ENCODE peak calls at places on chromosome 6, in five cellular contexts. O is H9, V is IMR-90, C is mesenchymal stem cell, E is H1. P is an unnamed sample.

GRCh38 chr6:158737710-158738615 is 81.2 kb downstream of the EZR start:
- DNase-seq in O (no peak), V (peak; percentile 65), C (no peak), E (no peak), P (no peak)

GRCh38 chr6:19578489-19578888 is 258.7 kb upstream of the ID4 start:
- DNase-seq in O (no peak), V (no peak), C (no peak), E (no peak), P (no peak)

GRCh38 chr6:87093651-87094050 is 1.3 kb downstream of the CGA start:
- DNase-seq in O (no peak), V (peak; percentile 61), C (peak; percentile 11), E (no peak), P (no peak)

GRCh38 chr6:154956771-154957522 is 38.2 kb upstream of the TIAM2 start:
- DNase-seq in O (no peak), V (no peak), C (no peak), E (no peak), P (no peak)

GRCh38 chr6:30091577-30092381 is 16.2 kb upstream of the RNF39 start:
- DNase-seq in O (peak; percentile 72), V (peak; percentile 59), C (peak; percentile 69), E (no peak), P (peak; percentile 78)

GRCh38 chr6:28355743-28356665 is 6.3 kb downstream of the ZKSCAN3 start:
- DNase-seq in O (peak; percentile 84), V (peak; percentile 91), C (peak; percentile 93), E (peak; percentile 76), P (peak; percentile 72)

GRCh38 chr6:87905101-87905517 is 142.5 kb upstream of the SPACA1 start:
- DNase-seq in O (no peak), V (no peak), C (no peak), E (no peak), P (no peak)

GRCh38 chr6:128208851-128209580 is 308.2 kb upstream of the THEMIS start:
- DNase-seq in O (no peak), V (peak; percentile 70), C (peak; percentile 34), E (no peak), P (no peak)

GRCh38 chr6:110590821-110591351 is 114.5 kb upstream of the SLC22A16 start:
- DNase-seq in O (no peak), V (peak; percentile 71), C (no peak), E (no peak), P (no peak)

GRCh38 chr6:47083586-47084047 is 41.5 kb upstream of the ADGRF1 start:
- DNase-seq in O (no peak), V (peak; percentile 36), C (peak; percentile 97), E (no peak), P (no peak)

GRCh38 chr6:165219629-165220028 is 89.8 kb downstream of the C6orf118 start:
- DNase-seq in O (no peak), V (no peak), C (no peak), E (no peak), P (no peak)

GRCh38 chr6:39791311-39791710 is 865 bp upstream of the DAAM2 start:
- DNase-seq in O (no peak), V (no peak), C (peak; percentile 59), E (no peak), P (no peak)

GRCh38 chr6:128531696-128532095 is 11.3 kb upstream of the PTPRK start:
- DNase-seq in O (no peak), V (no peak), C (no peak), E (no peak), P (no peak)

GRCh38 chr6:97757575-97757974 is 474.6 kb upstream of the MMS22L start:
- DNase-seq in O (no peak), V (no peak), C (no peak), E (no peak), P (peak; percentile 66)

GRCh38 chr6:51494342-51494741 is 593.1 kb downstream of the PKHD1 start:
- DNase-seq in O (no peak), V (no peak), C (no peak), E (no peak), P (no peak)

GRCh38 chr6:125114248-125114858 is 39.2 kb upstream of the TPD52L1 start:
- DNase-seq in O (no peak), V (peak; percentile 61), C (peak; percentile 66), E (no peak), P (peak; percentile 55)

GRCh38 chr6:35082046-35082732 is 59.0 kb downstream of the TCP11 start:
- DNase-seq in O (no peak), V (no peak), C (no peak), E (no peak), P (no peak)

GRCh38 chr6:1636971-1637871 is 27.5 kb downstream of the FOXC1 start:
- DNase-seq in O (no peak), V (peak; percentile 60), C (no peak), E (no peak), P (peak; percentile 51)

GRCh38 chr6:35013701-35014100 is 124.6 kb downstream of the ANKS1A start:
- DNase-seq in O (no peak), V (no peak), C (no peak), E (no peak), P (no peak)

GRCh38 chr6:157905590-157906337 is 75.9 kb upstream of the SYNJ2 start:
- DNase-seq in O (no peak), V (no peak), C (no peak), E (peak; percentile 54), P (no peak)

GRCh38 chr6:15389759-15390723 is 144.2 kb downstream of the JARID2 start:
- DNase-seq in O (no peak), V (peak; percentile 66), C (peak; percentile 77), E (no peak), P (peak; percentile 35)

GRCh38 chr6:3457710-3458605 is 1.1 kb upstream of the SLC22A23 start:
- DNase-seq in O (peak; percentile 55), V (no peak), C (peak; percentile 6), E (no peak), P (peak; percentile 54)

GRCh38 chr6:159701413-159701999 is 8.5 kb upstream of the SOD2 start:
- DNase-seq in O (no peak), V (peak; percentile 97), C (peak; percentile 96), E (no peak), P (peak; percentile 31)

GRCh38 chr6:128302942-128303341 is 217.5 kb downstream of the PTPRK start:
- DNase-seq in O (no peak), V (no peak), C (no peak), E (no peak), P (no peak)

GRCh38 chr6:153814136-153814535 is 224.9 kb upstream of the OPRM1 start:
- DNase-seq in O (peak; percentile 71), V (no peak), C (no peak), E (peak; percentile 76), P (no peak)

GRCh38 chr6:157514659-157515496 is 133.9 kb downstream of the ZDHHC14 start:
- DNase-seq in O (no peak), V (peak; percentile 69), C (peak; percentile 72), E (no peak), P (peak; percentile 54)

GRCh38 chr6:89281779-89282246 is 33.3 kb downstream of the GABRR2 start:
- DNase-seq in O (peak; percentile 82), V (peak; percentile 42), C (peak; percentile 22), E (peak; percentile 81), P (peak; percentile 23)

GRCh38 chr6:3782876-3783832 is 31.6 kb upstream of the PXDC1 start:
- DNase-seq in O (no peak), V (peak; percentile 65), C (peak; percentile 44), E (no peak), P (no peak)

GRCh38 chr6:170291271-170292110 is 613 bp upstream of the DLL1 start:
- DNase-seq in O (peak; percentile 92), V (no peak), C (no peak), E (peak; percentile 88), P (no peak)

GRCh38 chr6:69866351-69867074 is at the start of gene COL19A1:
- DNase-seq in O (peak; percentile 56), V (no peak), C (peak; percentile 38), E (peak; percentile 60), P (no peak)

GRCh38 chr6:136646377-136646776 is 96.2 kb upstream of the MAP7 start:
- DNase-seq in O (no peak), V (peak; percentile 31), C (peak; percentile 14), E (no peak), P (no peak)

GRCh38 chr6:6057442-6058053 is 50.8 kb upstream of the NRN1 start:
- DNase-seq in O (no peak), V (no peak), C (peak; percentile 28), E (no peak), P (peak; percentile 80)

GRCh38 chr6:72035483-72035882 is 149.1 kb downstream of the RIMS1 start:
- DNase-seq in O (no peak), V (no peak), C (no peak), E (no peak), P (no peak)

GRCh38 chr6:41805830-41806774 is 18.6 kb downstream of the TOMM6 start:
- DNase-seq in O (no peak), V (no peak), C (no peak), E (no peak), P (no peak)
- H2BK5ac ChIP-seq in O (no peak overlapping the region), V (no peak overlapping the region), C (no peak overlapping the region), E (no peak overlapping the region), P (no peak overlapping the region)

GRCh38 chr6:43778976-43779863 is 9.2 kb downstream of the VEGFA start:
- DNase-seq in O (no peak), V (no peak), C (no peak), E (no peak), P (no peak)

GRCh38 chr6:43780293-43780692 is 10.3 kb downstream of the VEGFA start:
- DNase-seq in O (no peak), V (no peak), C (no peak), E (no peak), P (no peak)

GRCh38 chr6:43776799-43777776 is 7.1 kb downstream of the VEGFA start:
- DNase-seq in O (no peak), V (no peak), C (no peak), E (no peak), P (no peak)

GRCh38 chr6:43779864-43780260 is 9.9 kb downstream of the VEGFA start:
- DNase-seq in O (no peak), V (no peak), C (no peak), E (no peak), P (no peak)

GRCh38 chr6:43778131-43778857 is 8.3 kb downstream of the VEGFA start:
- DNase-seq in O (no peak), V (no peak), C (no peak), E (no peak), P (no peak)
- H2BK5ac ChIP-seq in O (no peak overlapping the region), V (no peak overlapping the region), C (no peak overlapping the region), E (no peak overlapping the region), P (no peak overlapping the region)

DNA sequence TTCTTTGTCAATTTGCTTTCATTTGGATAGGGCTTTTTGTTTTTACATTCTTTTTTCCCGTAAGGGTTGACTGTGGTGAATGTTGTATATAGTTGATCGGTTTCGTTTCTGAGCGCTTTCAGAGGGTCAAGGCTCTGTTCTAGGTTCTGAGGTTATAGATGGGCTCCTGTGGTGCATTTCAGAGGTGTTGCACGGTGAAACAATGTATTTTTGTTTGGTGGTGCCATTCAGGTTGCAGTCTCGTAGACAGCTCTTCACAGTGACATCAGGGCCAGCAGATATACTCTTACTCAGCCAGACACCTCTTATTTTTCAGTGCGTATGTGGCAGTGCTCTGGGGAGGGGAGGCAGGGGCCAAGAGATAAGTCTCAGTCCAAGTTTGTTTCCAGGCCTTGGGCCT is 72.1 kb downstream of the SNAP91 start:
- DNase-seq in O (no peak), V (no peak), C (no peak), E (no peak), P (no peak)
- H2BK5ac ChIP-seq in O (peak overlapping the region; percentile 60), V (no peak overlapping the region), C (no peak overlapping the region), E (no peak overlapping the region), P (no peak overlapping the region)

DNA sequence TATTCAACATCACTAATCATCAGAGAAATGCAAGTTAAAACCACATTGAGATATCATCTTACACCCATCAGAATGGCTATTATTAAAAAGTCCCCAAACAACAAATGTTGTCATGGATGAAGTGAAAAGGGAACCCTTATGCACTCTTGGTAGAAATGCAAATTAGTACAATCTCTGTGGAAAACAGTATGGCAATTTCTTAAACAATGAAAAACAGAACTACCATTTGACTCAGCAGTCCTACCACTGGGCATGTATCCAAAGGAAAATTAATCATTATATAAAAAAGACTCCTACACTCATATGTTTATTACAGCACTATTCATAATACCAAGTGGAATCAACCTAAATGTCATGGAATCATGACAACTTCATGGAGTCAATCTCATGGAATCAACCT is 611.3 kb upstream of the GJE1 start:
- DNase-seq in O (no peak), V (peak; percentile 34), C (no peak), E (no peak), P (no peak)
- H2BK5ac ChIP-seq in O (no peak overlapping the region), V (no peak overlapping the region), C (no peak overlapping the region), E (no peak overlapping the region), P (no peak overlapping the region)

P was measured in trophoblast cell.